ENCODE peak calls at places on chromosomes 3 and 15, in seven cellular contexts. One of them, this sample, is unnamed.

GRCh38 chr3:11136871-11137626 is 17.2 kb upstream of the HRH1 start:
- DNase-seq in A172: peak; percentile 100
- DNase-seq in RCC 7860: peak; percentile 99
- DNase-seq in stimulated activated CD4-positive, alpha-beta T cell treated with anti-CD3 and anti-CD28 coated beads, Interleukin-12 subunit alpha, Interleukin-12 subunit beta, amount 100 ng/mL, for 4 hours: no peak
- DNase-seq in activated gamma-delta T cell treated with anti-CD3 and anti-CD28 coated beads, Interleukin-2, amount 50 U/mL, for 16 hours: no peak
- DNase-seq in T-helper 9 cell: no peak
- DNase-seq in A673: peak; percentile 81
- DNase-seq in this sample: peak; percentile 90

GRCh38 chr3:194206375-194206774 is 70.4 kb downstream of the HES1 start:
- DNase-seq in activated gamma-delta T cell treated with anti-CD3 and anti-CD28 coated beads, Interleukin-2, amount 50 U/mL, for 16 hours: no peak
- DNase-seq in A172: peak; percentile 35
- DNase-seq in stimulated activated CD4-positive, alpha-beta T cell treated with anti-CD3 and anti-CD28 coated beads, Interleukin-12 subunit alpha, Interleukin-12 subunit beta, amount 100 ng/mL, for 4 hours: no peak
- DNase-seq in RCC 7860: no peak
- DNase-seq in A673: no peak
- DNase-seq in T-helper 9 cell: no peak
- DNase-seq in this sample: no peak

GRCh38 chr3:143098032-143098764 is 21.4 kb upstream of the CHST2 start:
- DNase-seq in T-helper 9 cell: no peak
- DNase-seq in activated gamma-delta T cell treated with anti-CD3 and anti-CD28 coated beads, Interleukin-2, amount 50 U/mL, for 16 hours: no peak
- DNase-seq in RCC 7860: no peak
- DNase-seq in A673: no peak
- DNase-seq in A172: no peak
- DNase-seq in stimulated activated CD4-positive, alpha-beta T cell treated with anti-CD3 and anti-CD28 coated beads, Interleukin-12 subunit alpha, Interleukin-12 subunit beta, amount 100 ng/mL, for 4 hours: no peak
- DNase-seq in this sample: no peak

GRCh38 chr3:189529468-189529867 is 101.7 kb upstream of the TP63 start:
- DNase-seq in A673: no peak
- DNase-seq in stimulated activated CD4-positive, alpha-beta T cell treated with anti-CD3 and anti-CD28 coated beads, Interleukin-12 subunit alpha, Interleukin-12 subunit beta, amount 100 ng/mL, for 4 hours: no peak
- DNase-seq in A172: no peak
- DNase-seq in T-helper 9 cell: no peak
- DNase-seq in activated gamma-delta T cell treated with anti-CD3 and anti-CD28 coated beads, Interleukin-2, amount 50 U/mL, for 16 hours: no peak
- DNase-seq in RCC 7860: no peak
- DNase-seq in this sample: no peak

GRCh38 chr3:16251316-16252085 is 13.2 kb downstream of the DPH3 start:
- DNase-seq in activated gamma-delta T cell treated with anti-CD3 and anti-CD28 coated beads, Interleukin-2, amount 50 U/mL, for 16 hours: no peak
- DNase-seq in A172: no peak
- DNase-seq in stimulated activated CD4-positive, alpha-beta T cell treated with anti-CD3 and anti-CD28 coated beads, Interleukin-12 subunit alpha, Interleukin-12 subunit beta, amount 100 ng/mL, for 4 hours: no peak
- DNase-seq in A673: no peak
- DNase-seq in RCC 7860: no peak
- DNase-seq in T-helper 9 cell: no peak
- DNase-seq in this sample: no peak

GRCh38 chr15:51067510-51067909 is 27.2 kb downstream of the TNFAIP8L3 start:
- DNase-seq in A673: no peak
- DNase-seq in RCC 7860: no peak
- DNase-seq in A172: no peak
- DNase-seq in activated gamma-delta T cell treated with anti-CD3 and anti-CD28 coated beads, Interleukin-2, amount 50 U/mL, for 16 hours: no peak
- DNase-seq in stimulated activated CD4-positive, alpha-beta T cell treated with anti-CD3 and anti-CD28 coated beads, Interleukin-12 subunit alpha, Interleukin-12 subunit beta, amount 100 ng/mL, for 4 hours: no peak
- DNase-seq in T-helper 9 cell: no peak
- DNase-seq in this sample: no peak

GRCh38 chr3:195522254-195523023 is 20.7 kb downstream of the PPP1R2 start:
- DNase-seq in A172: peak; percentile 61
- DNase-seq in activated gamma-delta T cell treated with anti-CD3 and anti-CD28 coated beads, Interleukin-2, amount 50 U/mL, for 16 hours: no peak
- DNase-seq in T-helper 9 cell: no peak
- DNase-seq in RCC 7860: peak; percentile 43
- DNase-seq in A673: peak; percentile 64
- DNase-seq in stimulated activated CD4-positive, alpha-beta T cell treated with anti-CD3 and anti-CD28 coated beads, Interleukin-12 subunit alpha, Interleukin-12 subunit beta, amount 100 ng/mL, for 4 hours: no peak
- DNase-seq in this sample: no peak

GRCh38 chr3:179969525-179969924 is 67.2 kb downstream of the PEX5L start:
- DNase-seq in A172: peak; percentile 30
- DNase-seq in activated gamma-delta T cell treated with anti-CD3 and anti-CD28 coated beads, Interleukin-2, amount 50 U/mL, for 16 hours: no peak
- DNase-seq in RCC 7860: no peak
- DNase-seq in T-helper 9 cell: no peak
- DNase-seq in stimulated activated CD4-positive, alpha-beta T cell treated with anti-CD3 and anti-CD28 coated beads, Interleukin-12 subunit alpha, Interleukin-12 subunit beta, amount 100 ng/mL, for 4 hours: no peak
- DNase-seq in A673: no peak
- DNase-seq in this sample: no peak

GRCh38 chr3:190174471-190174870 is 53.8 kb upstream of the P3H2 start:
- DNase-seq in stimulated activated CD4-positive, alpha-beta T cell treated with anti-CD3 and anti-CD28 coated beads, Interleukin-12 subunit alpha, Interleukin-12 subunit beta, amount 100 ng/mL, for 4 hours: no peak
- DNase-seq in A172: no peak
- DNase-seq in RCC 7860: no peak
- DNase-seq in T-helper 9 cell: no peak
- DNase-seq in activated gamma-delta T cell treated with anti-CD3 and anti-CD28 coated beads, Interleukin-2, amount 50 U/mL, for 16 hours: no peak
- DNase-seq in A673: no peak
- DNase-seq in this sample: no peak

GRCh38 chr3:191873741-191874140 is 412.8 kb downstream of the PYDC2 start:
- DNase-seq in T-helper 9 cell: no peak
- DNase-seq in stimulated activated CD4-positive, alpha-beta T cell treated with anti-CD3 and anti-CD28 coated beads, Interleukin-12 subunit alpha, Interleukin-12 subunit beta, amount 100 ng/mL, for 4 hours: no peak
- DNase-seq in activated gamma-delta T cell treated with anti-CD3 and anti-CD28 coated beads, Interleukin-2, amount 50 U/mL, for 16 hours: no peak
- DNase-seq in A673: no peak
- DNase-seq in RCC 7860: no peak
- DNase-seq in A172: no peak
- DNase-seq in this sample: no peak

GRCh38 chr3:115706311-115706829 is 83.1 kb downstream of the GAP43 start:
- DNase-seq in T-helper 9 cell: no peak
- DNase-seq in RCC 7860: no peak
- DNase-seq in A172: no peak
- DNase-seq in A673: no peak
- DNase-seq in activated gamma-delta T cell treated with anti-CD3 and anti-CD28 coated beads, Interleukin-2, amount 50 U/mL, for 16 hours: no peak
- DNase-seq in stimulated activated CD4-positive, alpha-beta T cell treated with anti-CD3 and anti-CD28 coated beads, Interleukin-12 subunit alpha, Interleukin-12 subunit beta, amount 100 ng/mL, for 4 hours: no peak
- DNase-seq in this sample: no peak

GRCh38 chr3:60720696-60721228 is 530.5 kb downstream of the FHIT start:
- DNase-seq in RCC 7860: no peak
- DNase-seq in A673: no peak
- DNase-seq in activated gamma-delta T cell treated with anti-CD3 and anti-CD28 coated beads, Interleukin-2, amount 50 U/mL, for 16 hours: no peak
- DNase-seq in T-helper 9 cell: no peak
- DNase-seq in A172: no peak
- DNase-seq in stimulated activated CD4-positive, alpha-beta T cell treated with anti-CD3 and anti-CD28 coated beads, Interleukin-12 subunit alpha, Interleukin-12 subunit beta, amount 100 ng/mL, for 4 hours: no peak
- DNase-seq in this sample: no peak

GRCh38 chr15:43484455-43484854 is 8.5 kb downstream of the TP53BP1 start:
- DNase-seq in A172: no peak
- DNase-seq in RCC 7860: no peak
- DNase-seq in T-helper 9 cell: no peak
- DNase-seq in activated gamma-delta T cell treated with anti-CD3 and anti-CD28 coated beads, Interleukin-2, amount 50 U/mL, for 16 hours: no peak
- DNase-seq in stimulated activated CD4-positive, alpha-beta T cell treated with anti-CD3 and anti-CD28 coated beads, Interleukin-12 subunit alpha, Interleukin-12 subunit beta, amount 100 ng/mL, for 4 hours: no peak
- DNase-seq in A673: no peak
- DNase-seq in this sample: no peak

GRCh38 chr3:7396534-7396933 is 535.6 kb downstream of the GRM7 start:
- DNase-seq in A172: no peak
- DNase-seq in stimulated activated CD4-positive, alpha-beta T cell treated with anti-CD3 and anti-CD28 coated beads, Interleukin-12 subunit alpha, Interleukin-12 subunit beta, amount 100 ng/mL, for 4 hours: no peak
- DNase-seq in T-helper 9 cell: no peak
- DNase-seq in A673: no peak
- DNase-seq in activated gamma-delta T cell treated with anti-CD3 and anti-CD28 coated beads, Interleukin-2, amount 50 U/mL, for 16 hours: no peak
- DNase-seq in RCC 7860: no peak
- DNase-seq in this sample: no peak

GRCh38 chr3:73086071-73086494 is 24.6 kb downstream of the EBLN2 start:
- DNase-seq in T-helper 9 cell: peak; percentile 36
- DNase-seq in stimulated activated CD4-positive, alpha-beta T cell treated with anti-CD3 and anti-CD28 coated beads, Interleukin-12 subunit alpha, Interleukin-12 subunit beta, amount 100 ng/mL, for 4 hours: peak; percentile 48
- DNase-seq in A673: peak; percentile 47
- DNase-seq in A172: peak; percentile 29
- DNase-seq in activated gamma-delta T cell treated with anti-CD3 and anti-CD28 coated beads, Interleukin-2, amount 50 U/mL, for 16 hours: peak; percentile 14
- DNase-seq in RCC 7860: peak; percentile 12
- DNase-seq in this sample: no peak

GRCh38 chr15:25177955-25178801 is 223.4 kb downstream of the SNRPN start:
- DNase-seq in stimulated activated CD4-positive, alpha-beta T cell treated with anti-CD3 and anti-CD28 coated beads, Interleukin-12 subunit alpha, Interleukin-12 subunit beta, amount 100 ng/mL, for 4 hours: no peak
- DNase-seq in RCC 7860: no peak
- DNase-seq in T-helper 9 cell: no peak
- DNase-seq in activated gamma-delta T cell treated with anti-CD3 and anti-CD28 coated beads, Interleukin-2, amount 50 U/mL, for 16 hours: no peak
- DNase-seq in A172: no peak
- DNase-seq in A673: no peak
- DNase-seq in this sample: no peak

GRCh38 chr3:66372681-66373350 is 128.0 kb downstream of the LRIG1 start:
- DNase-seq in stimulated activated CD4-positive, alpha-beta T cell treated with anti-CD3 and anti-CD28 coated beads, Interleukin-12 subunit alpha, Interleukin-12 subunit beta, amount 100 ng/mL, for 4 hours: peak; percentile 12
- DNase-seq in A673: peak; percentile 4
- DNase-seq in T-helper 9 cell: peak; percentile 35
- DNase-seq in activated gamma-delta T cell treated with anti-CD3 and anti-CD28 coated beads, Interleukin-2, amount 50 U/mL, for 16 hours: no peak
- DNase-seq in RCC 7860: no peak
- DNase-seq in A172: peak; percentile 21
- DNase-seq in this sample: peak; percentile 73

GRCh38 chr3:45054196-45054857 is 28.2 kb downstream of the CLEC3B start:
- DNase-seq in RCC 7860: no peak
- DNase-seq in stimulated activated CD4-positive, alpha-beta T cell treated with anti-CD3 and anti-CD28 coated beads, Interleukin-12 subunit alpha, Interleukin-12 subunit beta, amount 100 ng/mL, for 4 hours: no peak
- DNase-seq in T-helper 9 cell: no peak
- DNase-seq in A172: peak; percentile 45
- DNase-seq in A673: no peak
- DNase-seq in activated gamma-delta T cell treated with anti-CD3 and anti-CD28 coated beads, Interleukin-2, amount 50 U/mL, for 16 hours: no peak
- DNase-seq in this sample: no peak

GRCh38 chr15:70956196-70956595 is 63.6 kb downstream of the LRRC49 start:
- DNase-seq in T-helper 9 cell: no peak
- DNase-seq in RCC 7860: no peak
- DNase-seq in A673: peak; percentile 3
- DNase-seq in stimulated activated CD4-positive, alpha-beta T cell treated with anti-CD3 and anti-CD28 coated beads, Interleukin-12 subunit alpha, Interleukin-12 subunit beta, amount 100 ng/mL, for 4 hours: no peak
- DNase-seq in A172: no peak
- DNase-seq in activated gamma-delta T cell treated with anti-CD3 and anti-CD28 coated beads, Interleukin-2, amount 50 U/mL, for 16 hours: no peak
- DNase-seq in this sample: no peak

GRCh38 chr3:61172684-61173083 is 78.6 kb downstream of the FHIT start:
- DNase-seq in A673: no peak
- DNase-seq in RCC 7860: no peak
- DNase-seq in A172: no peak
- DNase-seq in T-helper 9 cell: no peak
- DNase-seq in stimulated activated CD4-positive, alpha-beta T cell treated with anti-CD3 and anti-CD28 coated beads, Interleukin-12 subunit alpha, Interleukin-12 subunit beta, amount 100 ng/mL, for 4 hours: no peak
- DNase-seq in activated gamma-delta T cell treated with anti-CD3 and anti-CD28 coated beads, Interleukin-2, amount 50 U/mL, for 16 hours: no peak
- DNase-seq in this sample: no peak

GRCh38 chr3:78601249-78601648 is 1166.5 kb downstream of the ROBO1 start:
- DNase-seq in T-helper 9 cell: no peak
- DNase-seq in activated gamma-delta T cell treated with anti-CD3 and anti-CD28 coated beads, Interleukin-2, amount 50 U/mL, for 16 hours: no peak
- DNase-seq in stimulated activated CD4-positive, alpha-beta T cell treated with anti-CD3 and anti-CD28 coated beads, Interleukin-12 subunit alpha, Interleukin-12 subunit beta, amount 100 ng/mL, for 4 hours: no peak
- DNase-seq in A673: no peak
- DNase-seq in A172: no peak
- DNase-seq in RCC 7860: no peak
- DNase-seq in this sample: no peak

GRCh38 chr3:28901029-28901428 is 379.8 kb upstream of the RBMS3 start:
- DNase-seq in A673: peak; percentile 4
- DNase-seq in T-helper 9 cell: no peak
- DNase-seq in RCC 7860: no peak
- DNase-seq in activated gamma-delta T cell treated with anti-CD3 and anti-CD28 coated beads, Interleukin-2, amount 50 U/mL, for 16 hours: no peak
- DNase-seq in A172: no peak
- DNase-seq in stimulated activated CD4-positive, alpha-beta T cell treated with anti-CD3 and anti-CD28 coated beads, Interleukin-12 subunit alpha, Interleukin-12 subunit beta, amount 100 ng/mL, for 4 hours: no peak
- DNase-seq in this sample: no peak

GRCh38 chr3:104519068-104519467 is 847.6 kb upstream of the ALCAM start:
- DNase-seq in A172: no peak
- DNase-seq in stimulated activated CD4-positive, alpha-beta T cell treated with anti-CD3 and anti-CD28 coated beads, Interleukin-12 subunit alpha, Interleukin-12 subunit beta, amount 100 ng/mL, for 4 hours: no peak
- DNase-seq in T-helper 9 cell: no peak
- DNase-seq in RCC 7860: no peak
- DNase-seq in activated gamma-delta T cell treated with anti-CD3 and anti-CD28 coated beads, Interleukin-2, amount 50 U/mL, for 16 hours: no peak
- DNase-seq in A673: no peak
- DNase-seq in this sample: no peak

GRCh38 chr3:125957674-125958510 is 11.1 kb upstream of the ROPN1B start:
- DNase-seq in RCC 7860: no peak
- DNase-seq in stimulated activated CD4-positive, alpha-beta T cell treated with anti-CD3 and anti-CD28 coated beads, Interleukin-12 subunit alpha, Interleukin-12 subunit beta, amount 100 ng/mL, for 4 hours: no peak
- DNase-seq in activated gamma-delta T cell treated with anti-CD3 and anti-CD28 coated beads, Interleukin-2, amount 50 U/mL, for 16 hours: no peak
- DNase-seq in T-helper 9 cell: no peak
- DNase-seq in A673: peak; percentile 33
- DNase-seq in A172: no peak
- DNase-seq in this sample: no peak

GRCh38 chr3:159928071-159928491 is 60.6 kb upstream of the IL12A start:
- DNase-seq in RCC 7860: peak; percentile 38
- DNase-seq in T-helper 9 cell: no peak
- DNase-seq in activated gamma-delta T cell treated with anti-CD3 and anti-CD28 coated beads, Interleukin-2, amount 50 U/mL, for 16 hours: no peak
- DNase-seq in A673: no peak
- DNase-seq in A172: peak; percentile 38
- DNase-seq in stimulated activated CD4-positive, alpha-beta T cell treated with anti-CD3 and anti-CD28 coated beads, Interleukin-12 subunit alpha, Interleukin-12 subunit beta, amount 100 ng/mL, for 4 hours: no peak
- DNase-seq in this sample: no peak

GRCh38 chr3:49357466-49358216 is 512 bp downstream of the GPX1 start:
- DNase-seq in activated gamma-delta T cell treated with anti-CD3 and anti-CD28 coated beads, Interleukin-2, amount 50 U/mL, for 16 hours: peak; percentile 20
- DNase-seq in RCC 7860: peak; percentile 79
- DNase-seq in T-helper 9 cell: peak; percentile 51
- DNase-seq in A172: peak; percentile 81
- DNase-seq in stimulated activated CD4-positive, alpha-beta T cell treated with anti-CD3 and anti-CD28 coated beads, Interleukin-12 subunit alpha, Interleukin-12 subunit beta, amount 100 ng/mL, for 4 hours: peak; percentile 48
- DNase-seq in A673: peak; percentile 23
- DNase-seq in this sample: no peak

This sample was measured in 8988T.